ENCODE peak calls at places on chromosome 2, in eight cellular contexts. Y is stimulated activated CD4-positive, alpha-beta T cell treated with anti-CD3 and anti-CD28 coated beads, Interleukin-4, amount 100 ng/mL, for 48 hours; C is NCI-H146; Z is prostate gland; R is adrenal gland; L is H4; M is fibroblast of villous mesenchyme; W is esophagus squamous epithelium. J is an unnamed sample.

GRCh38 chr2:20378891-20379519 is 28.4 kb upstream of the PUM2 start:
- DNase-seq in Y (no peak), C (peak; percentile 56), Z (peak; percentile 62), R (peak; percentile 85), L (peak; percentile 58), M (peak; percentile 92), W (no peak), J (no peak)

GRCh38 chr2:34806891-34807290 is 1207.8 kb upstream of the FAM98A start:
- DNase-seq in Y (no peak), C (no peak), Z (no peak), R (no peak), L (no peak), M (no peak), W (no peak), J (no peak)

GRCh38 chr2:75360945-75361344 is 161.6 kb upstream of the TACR1 start:
- DNase-seq in Y (no peak), C (no peak), Z (no peak), R (no peak), L (no peak), M (no peak), W (no peak), J (no peak)

GRCh38 chr2:105405291-105405690 is 6.4 kb upstream of the FHL2 start:
- DNase-seq in Y (no peak), C (no peak), Z (no peak), R (no peak), L (peak; percentile 45), M (peak; percentile 80), W (no peak), J (no peak)

GRCh38 chr2:224055101-224055500 is 16.0 kb upstream of the SERPINE2 start:
- DNase-seq in Y (no peak), C (no peak), Z (no peak), R (no peak), L (no peak), M (no peak), W (no peak), J (no peak)

GRCh38 chr2:24491626-24492282 is 700 bp downstream of the NCOA1 start:
- DNase-seq in Y (peak; percentile 33), C (peak; percentile 79), Z (peak; percentile 12), R (peak; percentile 67), L (no peak), M (peak; percentile 25), W (no peak), J (peak; percentile 13)

GRCh38 chr2:236578411-236578846 is 8.8 kb downstream of the ACKR3 start:
- DNase-seq in Y (no peak), C (no peak), Z (no peak), R (no peak), L (no peak), M (no peak), W (no peak), J (no peak)

GRCh38 chr2:229243880-229244560 is 27.1 kb downstream of the PID1 start:
- DNase-seq in Y (no peak), C (no peak), Z (no peak), R (no peak), L (no peak), M (peak; percentile 31), W (no peak), J (no peak)

GRCh38 chr2:8152392-8153257 is 529.2 kb upstream of the ID2 start:
- DNase-seq in Y (no peak), C (no peak), Z (no peak), R (no peak), L (no peak), M (no peak), W (no peak), J (no peak)